ENCODE peak calls at places on chromosomes 2 and 18, in ten cellular contexts. One of them, this sample, is unnamed.

GRCh38 chr2:224042191-224042696 is 3.2 kb upstream of the SERPINE2 start:
- DNase-seq in esophagus squamous epithelium: no peak
- DNase-seq in RWPE1: no peak
- DNase-seq in activated CD4-positive, alpha-beta T cell treated with anti-CD3 and anti-CD28 coated beads for 48 hours: no peak
- DNase-seq in LoVo: no peak
- DNase-seq in NCI-H524 treated with DMSO at 0.1 percent for 48 hours: no peak
- DNase-seq in astrocyte of the spinal cord: peak; percentile 25
- DNase-seq in Calu3: no peak
- DNase-seq in EH: no peak
- DNase-seq in LNCaP clone FGC: no peak
- DNase-seq in this sample: no peak

GRCh38 chr2:240405654-240406313 is 29.7 kb upstream of the GPC1 start:
- DNase-seq in esophagus squamous epithelium: no peak
- DNase-seq in RWPE1: no peak
- DNase-seq in activated CD4-positive, alpha-beta T cell treated with anti-CD3 and anti-CD28 coated beads for 48 hours: no peak
- DNase-seq in LoVo: no peak
- DNase-seq in NCI-H524 treated with DMSO at 0.1 percent for 48 hours: no peak
- DNase-seq in astrocyte of the spinal cord: no peak
- DNase-seq in Calu3: no peak
- DNase-seq in EH: no peak
- DNase-seq in LNCaP clone FGC: no peak
- DNase-seq in this sample: no peak

GRCh38 chr18:50726960-50727589 is 92.7 kb downstream of the MRO start:
- DNase-seq in esophagus squamous epithelium: no peak
- DNase-seq in RWPE1: no peak
- DNase-seq in activated CD4-positive, alpha-beta T cell treated with anti-CD3 and anti-CD28 coated beads for 48 hours: no peak
- DNase-seq in LoVo: no peak
- DNase-seq in NCI-H524 treated with DMSO at 0.1 percent for 48 hours: peak; percentile 44
- DNase-seq in astrocyte of the spinal cord: no peak
- DNase-seq in Calu3: no peak
- DNase-seq in EH: no peak
- DNase-seq in LNCaP clone FGC: no peak
- DNase-seq in this sample: no peak

GRCh38 chr2:72148391-72148974 is 821 bp upstream of the CYP26B1 start:
- DNase-seq in esophagus squamous epithelium: no peak
- DNase-seq in RWPE1: no peak
- DNase-seq in activated CD4-positive, alpha-beta T cell treated with anti-CD3 and anti-CD28 coated beads for 48 hours: no peak
- DNase-seq in LoVo: no peak
- DNase-seq in NCI-H524 treated with DMSO at 0.1 percent for 48 hours: no peak
- DNase-seq in astrocyte of the spinal cord: no peak
- DNase-seq in Calu3: no peak
- DNase-seq in EH: no peak
- DNase-seq in LNCaP clone FGC: no peak
- DNase-seq in this sample: no peak

GRCh38 chr2:58448065-58448507 is 207.0 kb upstream of the FANCL start:
- DNase-seq in esophagus squamous epithelium: no peak
- DNase-seq in RWPE1: peak; percentile 30
- DNase-seq in activated CD4-positive, alpha-beta T cell treated with anti-CD3 and anti-CD28 coated beads for 48 hours: peak; percentile 41
- DNase-seq in LoVo: peak; percentile 23
- DNase-seq in NCI-H524 treated with DMSO at 0.1 percent for 48 hours: peak; percentile 57
- DNase-seq in astrocyte of the spinal cord: peak; percentile 77
- DNase-seq in Calu3: peak; percentile 76
- DNase-seq in EH: peak; percentile 73
- DNase-seq in LNCaP clone FGC: peak; percentile 7
- DNase-seq in this sample: peak; percentile 88

GRCh38 chr18:74795766-74796165 is 198.1 kb downstream of the ZNF407 start:
- DNase-seq in esophagus squamous epithelium: no peak
- DNase-seq in RWPE1: no peak
- DNase-seq in activated CD4-positive, alpha-beta T cell treated with anti-CD3 and anti-CD28 coated beads for 48 hours: no peak
- DNase-seq in LoVo: no peak
- DNase-seq in NCI-H524 treated with DMSO at 0.1 percent for 48 hours: no peak
- DNase-seq in astrocyte of the spinal cord: no peak
- DNase-seq in Calu3: no peak
- DNase-seq in EH: no peak
- DNase-seq in LNCaP clone FGC: no peak
- DNase-seq in this sample: no peak

GRCh38 chr2:217551229-217551909 is 451.4 kb downstream of the TNS1 start:
- DNase-seq in esophagus squamous epithelium: no peak
- DNase-seq in RWPE1: no peak
- DNase-seq in activated CD4-positive, alpha-beta T cell treated with anti-CD3 and anti-CD28 coated beads for 48 hours: no peak
- DNase-seq in LoVo: peak; percentile 34
- DNase-seq in NCI-H524 treated with DMSO at 0.1 percent for 48 hours: no peak
- DNase-seq in astrocyte of the spinal cord: peak; percentile 18
- DNase-seq in Calu3: no peak
- DNase-seq in EH: peak; percentile 91
- DNase-seq in LNCaP clone FGC: no peak
- DNase-seq in this sample: peak; percentile 78

GRCh38 chr2:172967036-172967982 is 108.3 kb upstream of the MAP3K20 start:
- DNase-seq in esophagus squamous epithelium: no peak
- DNase-seq in RWPE1: no peak
- DNase-seq in activated CD4-positive, alpha-beta T cell treated with anti-CD3 and anti-CD28 coated beads for 48 hours: no peak
- DNase-seq in LoVo: no peak
- DNase-seq in NCI-H524 treated with DMSO at 0.1 percent for 48 hours: no peak
- DNase-seq in astrocyte of the spinal cord: no peak
- DNase-seq in Calu3: no peak
- DNase-seq in EH: no peak
- DNase-seq in LNCaP clone FGC: no peak
- DNase-seq in this sample: no peak

GRCh38 chr2:106020821-106021316 is 173.2 kb downstream of the UXS1 start:
- DNase-seq in esophagus squamous epithelium: no peak
- DNase-seq in RWPE1: no peak
- DNase-seq in activated CD4-positive, alpha-beta T cell treated with anti-CD3 and anti-CD28 coated beads for 48 hours: no peak
- DNase-seq in LoVo: peak; percentile 16
- DNase-seq in NCI-H524 treated with DMSO at 0.1 percent for 48 hours: peak; percentile 63
- DNase-seq in astrocyte of the spinal cord: peak; percentile 27
- DNase-seq in Calu3: no peak
- DNase-seq in EH: no peak
- DNase-seq in LNCaP clone FGC: no peak
- DNase-seq in this sample: no peak

GRCh38 chr2:152396051-152396511 is 61.1 kb downstream of the FMNL2 start:
- DNase-seq in esophagus squamous epithelium: no peak
- DNase-seq in RWPE1: no peak
- DNase-seq in activated CD4-positive, alpha-beta T cell treated with anti-CD3 and anti-CD28 coated beads for 48 hours: no peak
- DNase-seq in LoVo: no peak
- DNase-seq in NCI-H524 treated with DMSO at 0.1 percent for 48 hours: no peak
- DNase-seq in astrocyte of the spinal cord: peak; percentile 56
- DNase-seq in Calu3: no peak
- DNase-seq in EH: peak; percentile 46
- DNase-seq in LNCaP clone FGC: no peak
- DNase-seq in this sample: no peak

GRCh38 chr2:105801961-105802360 is 57.2 kb downstream of the NCK2 start:
- DNase-seq in esophagus squamous epithelium: no peak
- DNase-seq in RWPE1: no peak
- DNase-seq in activated CD4-positive, alpha-beta T cell treated with anti-CD3 and anti-CD28 coated beads for 48 hours: no peak
- DNase-seq in LoVo: no peak
- DNase-seq in NCI-H524 treated with DMSO at 0.1 percent for 48 hours: no peak
- DNase-seq in astrocyte of the spinal cord: no peak
- DNase-seq in Calu3: no peak
- DNase-seq in EH: no peak
- DNase-seq in LNCaP clone FGC: no peak
- DNase-seq in this sample: no peak

GRCh38 chr2:40095003-40095402 is 315.9 kb upstream of the THUMPD2 start:
- DNase-seq in esophagus squamous epithelium: no peak
- DNase-seq in RWPE1: peak; percentile 40
- DNase-seq in activated CD4-positive, alpha-beta T cell treated with anti-CD3 and anti-CD28 coated beads for 48 hours: no peak
- DNase-seq in LoVo: peak; percentile 11
- DNase-seq in NCI-H524 treated with DMSO at 0.1 percent for 48 hours: no peak
- DNase-seq in astrocyte of the spinal cord: peak; percentile 81
- DNase-seq in Calu3: no peak
- DNase-seq in EH: peak; percentile 86
- DNase-seq in LNCaP clone FGC: peak; percentile 25
- DNase-seq in this sample: peak; percentile 74

GRCh38 chr2:178829299-178829698 is 22.1 kb upstream of the TTN start:
- DNase-seq in esophagus squamous epithelium: no peak
- DNase-seq in RWPE1: no peak
- DNase-seq in activated CD4-positive, alpha-beta T cell treated with anti-CD3 and anti-CD28 coated beads for 48 hours: no peak
- DNase-seq in LoVo: no peak
- DNase-seq in NCI-H524 treated with DMSO at 0.1 percent for 48 hours: no peak
- DNase-seq in astrocyte of the spinal cord: peak; percentile 31
- DNase-seq in Calu3: no peak
- DNase-seq in EH: peak; percentile 7
- DNase-seq in LNCaP clone FGC: no peak
- DNase-seq in this sample: no peak

GRCh38 chr2:230068658-230069080 is at the start of gene SLC16A14:
- DNase-seq in esophagus squamous epithelium: no peak
- DNase-seq in RWPE1: peak; percentile 47
- DNase-seq in activated CD4-positive, alpha-beta T cell treated with anti-CD3 and anti-CD28 coated beads for 48 hours: peak; percentile 17
- DNase-seq in LoVo: peak; percentile 70
- DNase-seq in NCI-H524 treated with DMSO at 0.1 percent for 48 hours: peak; percentile 35
- DNase-seq in astrocyte of the spinal cord: peak; percentile 63
- DNase-seq in Calu3: peak; percentile 52
- DNase-seq in EH: peak; percentile 59
- DNase-seq in LNCaP clone FGC: peak; percentile 67
- DNase-seq in this sample: peak; percentile 59

GRCh38 chr2:98175811-98176210 is 88.8 kb downstream of the VWA3B start:
- DNase-seq in esophagus squamous epithelium: no peak
- DNase-seq in RWPE1: no peak
- DNase-seq in activated CD4-positive, alpha-beta T cell treated with anti-CD3 and anti-CD28 coated beads for 48 hours: no peak
- DNase-seq in LoVo: no peak
- DNase-seq in NCI-H524 treated with DMSO at 0.1 percent for 48 hours: peak; percentile 22
- DNase-seq in astrocyte of the spinal cord: no peak
- DNase-seq in Calu3: no peak
- DNase-seq in EH: peak; percentile 1
- DNase-seq in LNCaP clone FGC: no peak
- DNase-seq in this sample: peak; percentile 24

GRCh38 chr18:67300498-67300897 is 216.0 kb downstream of the DSEL start:
- DNase-seq in esophagus squamous epithelium: no peak
- DNase-seq in RWPE1: no peak
- DNase-seq in activated CD4-positive, alpha-beta T cell treated with anti-CD3 and anti-CD28 coated beads for 48 hours: peak; percentile 22
- DNase-seq in LoVo: no peak
- DNase-seq in NCI-H524 treated with DMSO at 0.1 percent for 48 hours: no peak
- DNase-seq in astrocyte of the spinal cord: no peak
- DNase-seq in Calu3: no peak
- DNase-seq in EH: no peak
- DNase-seq in LNCaP clone FGC: peak; percentile 17
- DNase-seq in this sample: no peak

GRCh38 chr2:44304258-44304657 is 29.0 kb downstream of the SLC3A1 start:
- DNase-seq in esophagus squamous epithelium: no peak
- DNase-seq in RWPE1: no peak
- DNase-seq in activated CD4-positive, alpha-beta T cell treated with anti-CD3 and anti-CD28 coated beads for 48 hours: no peak
- DNase-seq in LoVo: no peak
- DNase-seq in NCI-H524 treated with DMSO at 0.1 percent for 48 hours: no peak
- DNase-seq in astrocyte of the spinal cord: no peak
- DNase-seq in Calu3: no peak
- DNase-seq in EH: no peak
- DNase-seq in LNCaP clone FGC: no peak
- DNase-seq in this sample: no peak

GRCh38 chr18:10476430-10476829 is 22.0 kb downstream of the APCDD1 start:
- DNase-seq in esophagus squamous epithelium: no peak
- DNase-seq in RWPE1: peak; percentile 16
- DNase-seq in activated CD4-positive, alpha-beta T cell treated with anti-CD3 and anti-CD28 coated beads for 48 hours: no peak
- DNase-seq in LoVo: no peak
- DNase-seq in NCI-H524 treated with DMSO at 0.1 percent for 48 hours: no peak
- DNase-seq in astrocyte of the spinal cord: peak; percentile 55
- DNase-seq in Calu3: no peak
- DNase-seq in EH: peak; percentile 89
- DNase-seq in LNCaP clone FGC: no peak
- DNase-seq in this sample: no peak

GRCh38 chr2:12502759-12503158 is 214.0 kb upstream of the TRIB2 start:
- DNase-seq in esophagus squamous epithelium: no peak
- DNase-seq in RWPE1: no peak
- DNase-seq in activated CD4-positive, alpha-beta T cell treated with anti-CD3 and anti-CD28 coated beads for 48 hours: peak; percentile 58
- DNase-seq in LoVo: no peak
- DNase-seq in NCI-H524 treated with DMSO at 0.1 percent for 48 hours: no peak
- DNase-seq in astrocyte of the spinal cord: peak; percentile 47
- DNase-seq in Calu3: no peak
- DNase-seq in EH: peak; percentile 56
- DNase-seq in LNCaP clone FGC: no peak
- DNase-seq in this sample: no peak